ENCODE peak calls at places on chromosome 20, in four cellular contexts. One of them, this sample, is unnamed. For H3K4me1, the result is how much of the 10 kb centered on the place peaks cover.

GRCh38 chr20:5602346-5602745 is 147.9 kb upstream of the SHLD1 start:
- DNase-seq in GM12878: no peak
- DNase-seq in HCT116: no peak
- DNase-seq in stomach: no peak
- DNase-seq in this sample: no peak

GRCh38 chr20:47154089-47154488 is 202.4 kb downstream of the ZMYND8 start:
- DNase-seq in stomach: no peak
- DNase-seq in GM12878: no peak
- DNase-seq in HCT116: no peak
- DNase-seq in this sample: no peak

GRCh38 chr20:53020834-53021233 is 48.7 kb downstream of the TSHZ2 start:
- DNase-seq in HCT116: no peak
- DNase-seq in GM12878: no peak
- DNase-seq in stomach: no peak
- DNase-seq in this sample: no peak

GRCh38 chr20:20439602-20440001 is 71.7 kb downstream of the INSM1 start:
- DNase-seq in HCT116: no peak
- DNase-seq in GM12878: no peak
- DNase-seq in stomach: no peak
- DNase-seq in this sample: no peak

GRCh38 chr20:62365814-62366369 is 1.2 kb downstream of the LAMA5 start:
- DNase-seq in HCT116: no peak
- DNase-seq in GM12878: no peak
- DNase-seq in stomach: no peak
- DNase-seq in this sample: peak

GRCh38 chr20:61520761-61521460 is 268.9 kb downstream of the CDH4 start:
- DNase-seq in GM12878: no peak
- DNase-seq in HCT116: no peak
- DNase-seq in stomach: no peak
- DNase-seq in this sample: no peak

GRCh38 chr20:34883809-34884208 is 7.4 kb downstream of the ACSS2 start:
- DNase-seq in GM12878: no peak
- DNase-seq in HCT116: no peak
- DNase-seq in stomach: no peak
- DNase-seq in this sample: no peak

GRCh38 chr20:57718490-57719009 is 8.7 kb upstream of the PMEPA1 start:
- DNase-seq in GM12878: peak
- DNase-seq in stomach: peak
- DNase-seq in HCT116: peak
- DNase-seq in this sample: peak

DNA sequence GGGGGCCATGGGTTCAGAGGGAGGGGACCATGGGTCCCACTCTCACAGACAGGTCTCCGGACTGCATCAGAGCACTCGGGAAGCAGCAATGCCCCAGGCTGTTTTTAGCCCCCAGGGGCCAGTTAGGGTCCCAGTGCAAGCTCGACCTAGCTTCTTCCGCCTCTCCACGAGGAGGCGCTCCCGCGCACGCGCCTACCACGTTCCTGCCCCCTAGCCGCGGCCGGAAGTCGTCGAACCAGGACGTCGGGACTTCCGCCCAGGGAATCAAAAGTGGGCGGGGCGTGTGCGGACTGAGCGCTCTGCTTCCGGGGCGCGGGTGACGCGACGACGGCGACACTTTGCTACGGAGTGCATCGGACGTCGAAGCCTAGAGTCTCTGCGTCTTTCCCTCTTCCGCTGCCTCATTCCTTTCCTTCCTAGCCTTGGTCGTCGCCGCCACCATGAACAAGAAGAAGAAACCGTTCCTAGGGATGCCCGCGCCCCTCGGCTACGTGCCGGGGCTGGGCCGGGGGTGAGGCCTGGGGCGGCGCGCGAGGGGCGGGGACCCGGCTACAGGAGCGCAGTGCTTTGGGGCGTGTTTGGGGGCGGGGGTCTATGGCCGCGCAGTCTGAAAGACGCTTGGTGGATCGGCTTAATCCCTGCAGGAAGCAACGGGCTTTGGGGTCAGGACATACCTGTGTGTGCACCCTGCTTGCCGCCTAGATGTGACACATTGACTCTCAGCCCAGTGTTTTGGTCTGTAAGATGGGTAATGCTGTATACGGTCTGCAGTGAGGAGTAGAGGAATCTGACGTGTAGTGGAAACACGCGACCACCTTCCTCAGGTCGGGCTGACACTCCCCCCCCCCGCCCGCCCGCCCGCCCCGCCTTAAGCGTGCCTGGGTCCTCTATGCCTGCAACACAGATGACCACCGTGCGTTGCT is at the start of gene PRPF6:
- DNase-seq in GM12878: peak
- DNase-seq in stomach: peak
- DNase-seq in HCT116: peak
- DNase-seq in this sample: peak
- H3K4me1 ChIP-seq in GM12878: under half
- H3K4me1 ChIP-seq in stomach: under half
- H3K4me1 ChIP-seq in HCT116: under half
- H3K4me1 ChIP-seq in this sample: under half

GRCh38 chr20:11210611-11211010 is 536.8 kb upstream of the JAG1 start:
- DNase-seq in HCT116: no peak
- DNase-seq in GM12878: no peak
- DNase-seq in stomach: no peak
- DNase-seq in this sample: no peak
- H3K27ac ChIP-seq in HCT116: no peak
- H3K27ac ChIP-seq in GM12878: no peak
- H3K27ac ChIP-seq in stomach: no peak
- H3K27ac ChIP-seq in this sample: no peak

DNA sequence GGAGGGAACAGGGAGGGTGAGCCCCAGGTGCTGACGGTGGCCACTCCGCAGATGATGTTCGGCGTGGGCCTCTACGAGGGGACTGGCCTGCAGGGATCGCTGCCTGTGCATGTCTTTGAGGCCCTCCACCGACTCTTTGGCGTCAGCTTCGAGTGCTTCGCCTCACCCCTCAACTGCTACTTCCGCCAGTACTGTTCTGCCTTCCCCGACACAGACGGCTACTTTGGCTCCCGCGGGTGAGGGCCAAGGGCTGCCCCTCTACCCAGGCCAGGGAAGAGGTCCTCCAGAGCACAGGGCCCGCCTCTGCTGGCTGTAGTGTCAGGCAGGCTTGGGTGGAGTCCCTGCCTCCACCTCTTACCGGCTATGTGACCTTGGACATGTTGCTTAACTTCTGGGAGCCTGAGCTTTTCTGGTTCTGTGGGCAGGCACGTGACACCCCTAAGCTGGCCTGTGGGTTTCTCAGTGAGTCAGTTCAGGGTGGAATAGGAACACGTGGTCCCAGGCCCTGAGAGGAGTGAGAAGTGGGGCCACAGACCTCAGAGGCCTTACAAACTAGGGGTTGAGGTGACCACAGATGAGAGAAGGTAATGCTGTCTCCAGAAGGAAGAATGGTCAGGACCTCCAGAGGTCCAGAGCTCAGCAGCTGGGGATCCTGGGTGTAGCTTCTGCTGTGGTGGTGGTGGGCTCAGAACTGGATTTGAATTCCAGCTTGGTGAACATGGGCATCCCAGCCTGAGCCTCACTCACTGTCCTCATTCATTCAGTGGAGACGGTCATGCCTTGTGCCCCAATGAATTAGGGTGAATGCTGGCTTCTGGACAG is 11.9 kb downstream of the PCIF1 start:
- DNase-seq in HCT116: no peak
- DNase-seq in stomach: peak
- DNase-seq in GM12878: no peak
- DNase-seq in this sample: no peak
- TF ChIP-seq POLR2AphosphoS5 in HCT116: no peak
- TF ChIP-seq POLR2AphosphoS5 in stomach: no peak
- TF ChIP-seq POLR2AphosphoS5 in GM12878: no peak
- TF ChIP-seq POLR2AphosphoS5 in this sample: no peak

GRCh38 chr20:38842558-38842981 is 37.1 kb downstream of the PPP1R16B start:
- DNase-seq in stomach: peak
- DNase-seq in GM12878: peak
- DNase-seq in HCT116: no peak
- DNase-seq in this sample: no peak

GRCh38 chr20:38844963-38845362 is 39.5 kb downstream of the PPP1R16B start:
- DNase-seq in GM12878: no peak
- DNase-seq in HCT116: no peak
- DNase-seq in stomach: no peak
- DNase-seq in this sample: no peak

GRCh38 chr20:38841570-38841969 is 36.1 kb downstream of the PPP1R16B start:
- DNase-seq in HCT116: no peak
- DNase-seq in GM12878: no peak
- DNase-seq in stomach: no peak
- DNase-seq in this sample: no peak

GRCh38 chr20:38842017-38842416 is 36.5 kb downstream of the PPP1R16B start:
- DNase-seq in HCT116: no peak
- DNase-seq in stomach: no peak
- DNase-seq in GM12878: no peak
- DNase-seq in this sample: no peak

DNA sequence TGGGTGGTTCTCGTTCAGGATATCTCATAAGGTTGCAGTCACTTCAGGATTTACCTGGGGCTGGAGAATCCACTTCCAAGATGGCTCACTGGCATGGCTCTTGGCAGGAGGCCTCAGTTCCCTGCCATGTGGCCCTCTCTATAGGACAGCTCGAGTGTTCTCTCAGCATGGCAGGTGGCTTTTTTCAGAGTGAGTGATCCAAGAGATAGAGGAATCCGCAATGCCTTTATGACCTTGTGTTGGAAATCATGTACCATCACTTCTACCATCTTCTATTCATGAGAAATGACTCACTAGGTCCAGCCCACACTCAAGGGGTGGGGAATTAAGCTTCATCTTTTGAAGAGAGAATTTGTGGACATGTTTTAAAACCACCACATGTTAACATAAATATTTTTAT is 37.8 kb downstream of the PPP1R16B start:
- DNase-seq in stomach: no peak
- DNase-seq in GM12878: no peak
- DNase-seq in HCT116: no peak
- DNase-seq in this sample: no peak
- H3K4me1 ChIP-seq in stomach: under half
- H3K4me1 ChIP-seq in GM12878: half or more
- H3K4me1 ChIP-seq in HCT116: under half
- H3K4me1 ChIP-seq in this sample: under half